ENCODE peak calls at places on chromosome 4, in five cellular contexts. I, V, E, K and D are unnamed samples.

GRCh38 chr4:848307-848691 is 22.4 kb upstream of the CPLX1 start:
- DNase-seq in V (no peak), I (no peak), K (no peak), E (no peak), D (no peak)

GRCh38 chr4:15847746-15848145 is 69.6 kb downstream of the CD38 start:
- DNase-seq in E (no peak), V (no peak), K (no peak), I (no peak), D (no peak)

GRCh38 chr4:147590249-147590920 is 26.8 kb upstream of the TMEM184C start:
- DNase-seq in E (peak), K (peak), V (peak), I (peak), D (peak)

GRCh38 chr4:110510955-110511544 is 35.1 kb downstream of the ENPEP start:
- DNase-seq in E (peak), K (no peak), V (no peak), I (peak), D (peak)

GRCh38 chr4:139606600-139607301 is 50.7 kb upstream of the SETD7 start:
- DNase-seq in I (peak), E (peak), V (no peak), K (no peak), D (no peak)

GRCh38 chr4:55819634-55820033 is at the start of gene EXOC1L:
- DNase-seq in V (no peak), K (no peak), I (no peak), E (peak), D (no peak)

GRCh38 chr4:78612398-78613005 is 60.9 kb downstream of the ANXA3 start:
- DNase-seq in E (peak), K (no peak), I (peak), V (no peak), D (peak)

GRCh38 chr4:101086801-101087586 is 260.3 kb downstream of the PPP3CA start:
- DNase-seq in I (no peak), E (no peak), K (no peak), V (no peak), D (no peak)

GRCh38 chr4:122793811-122794210 is 32.8 kb upstream of the FGF2 start:
- DNase-seq in I (no peak), V (no peak), E (no peak), K (no peak), D (no peak)

GRCh38 chr4:13548059-13548983 is 4.0 kb upstream of the NKX3-2 start:
- DNase-seq in I (no peak), K (no peak), V (no peak), E (no peak), D (no peak)

GRCh38 chr4:127829014-127829413 is 46.9 kb downstream of the HSPA4L start:
- DNase-seq in I (no peak), K (no peak), E (no peak), V (no peak), D (no peak)

GRCh38 chr4:85200106-85200505 is 233.6 kb upstream of the WDFY3 start:
- DNase-seq in K (no peak), I (no peak), V (no peak), E (no peak), D (no peak)

GRCh38 chr4:73661646-73662119 is 41.4 kb upstream of the RASSF6 start:
- DNase-seq in I (peak), K (no peak), E (peak), V (no peak), D (no peak)

GRCh38 chr4:103998752-103999151 is 279.0 kb upstream of the TACR3 start:
- DNase-seq in V (no peak), E (no peak), K (no peak), I (no peak), D (no peak)

GRCh38 chr4:13865871-13866669 is 238.5 kb upstream of the BOD1L1 start:
- DNase-seq in K (no peak), I (peak), V (no peak), E (no peak), D (no peak)

GRCh38 chr4:20403317-20403716 is 151.6 kb downstream of the SLIT2 start:
- DNase-seq in I (no peak), E (no peak), K (no peak), V (no peak), D (no peak)

GRCh38 chr4:95572304-95572991 is 23.7 kb upstream of the UNC5C start:
- DNase-seq in I (no peak), K (peak), V (no peak), E (peak), D (peak)

DNA sequence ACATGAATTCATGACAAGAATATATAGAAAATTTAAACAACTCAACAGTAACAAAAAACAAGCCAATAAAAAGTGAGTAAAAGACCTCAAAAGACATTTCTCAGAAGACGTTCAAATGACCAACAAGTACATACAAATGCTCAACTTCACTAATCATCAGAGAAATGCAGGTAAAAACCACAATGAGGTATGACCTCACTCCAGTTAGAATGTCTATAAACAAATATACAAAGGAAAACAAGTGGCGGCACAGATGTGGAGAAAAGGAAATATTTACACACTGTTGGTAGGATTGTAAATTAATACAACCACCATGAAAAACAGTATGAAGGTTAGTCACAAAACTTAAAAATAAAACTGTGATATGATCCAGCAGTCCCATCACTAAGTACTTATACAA is 1033.1 kb downstream of the RAPGEF2 start:
- DNase-seq in V (no peak), K (no peak), E (no peak), I (no peak), D (no peak)
- TF ChIP-seq CTCF in V (no peak), K (no peak), E (no peak), I (no peak), D (no peak)

DNA sequence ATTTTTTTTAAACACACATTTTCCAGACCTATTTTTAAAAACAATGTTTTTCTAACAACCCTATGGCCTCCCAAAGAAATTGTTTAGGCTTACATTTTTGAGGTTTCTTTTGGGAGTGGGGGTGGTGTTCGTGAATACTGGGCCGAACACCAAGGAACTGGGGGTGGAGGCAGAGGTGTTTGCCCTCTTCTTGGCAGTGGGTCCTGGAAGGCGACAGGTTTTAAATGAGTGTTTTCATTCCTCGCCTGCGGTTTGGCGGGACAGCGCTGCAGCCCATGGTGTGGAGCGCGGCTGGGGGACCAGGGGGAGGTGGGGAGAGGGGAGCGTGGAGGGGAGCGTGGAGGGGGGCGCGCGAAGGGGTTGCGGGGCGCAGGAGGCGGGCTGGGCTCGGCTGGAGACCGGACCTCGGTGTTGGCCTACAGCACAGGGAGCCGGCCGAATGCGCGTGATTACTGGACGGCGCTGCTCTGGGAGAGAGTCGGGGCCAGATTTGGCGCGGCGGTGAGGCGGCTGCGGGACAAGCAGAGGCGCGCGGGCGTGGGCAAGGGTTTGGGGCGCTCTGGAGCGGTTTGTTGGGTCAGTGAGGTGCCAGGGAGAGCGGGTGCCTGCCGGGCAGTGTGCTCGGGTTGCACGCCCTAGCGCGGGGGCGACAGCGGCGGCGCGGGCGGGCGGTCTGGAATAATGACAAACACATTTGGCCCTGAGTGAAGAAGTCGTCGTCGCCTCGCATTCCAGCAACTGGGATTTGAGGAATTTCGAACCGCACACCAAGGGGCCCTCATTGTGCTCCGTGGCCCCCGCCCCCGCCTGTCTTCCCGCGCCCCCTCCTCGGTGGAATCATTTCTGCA is 762 bp downstream of the PDGFRA start:
- DNase-seq in K (no peak), V (no peak), E (peak), I (peak), D (no peak)
- H3K4me3 ChIP-seq in K (peak), V (peak), E (peak), I (peak), D (no peak)

DNA sequence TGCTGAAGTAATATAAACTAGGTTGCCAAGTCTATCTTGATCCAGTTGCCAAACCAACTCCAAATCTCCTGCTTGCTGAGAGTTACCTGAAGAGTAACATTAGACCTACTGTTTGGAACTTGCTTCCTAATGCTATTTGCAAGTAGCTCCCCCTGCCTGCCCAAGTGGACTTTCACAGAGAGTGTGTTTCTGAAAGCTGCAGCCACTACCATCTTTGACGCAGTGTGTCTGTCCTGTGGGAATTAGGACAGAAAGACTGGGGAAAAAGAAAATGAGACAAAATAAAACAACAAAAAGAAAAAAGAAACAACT is 195.0 kb upstream of the HS3ST1 start:
- DNase-seq in I (no peak), K (no peak), E (peak), V (peak), D (peak)
- TF ChIP-seq CTCF in I (no peak), K (no peak), E (peak), V (peak), D (peak)

GRCh38 chr4:74884282-74884681 is 48.6 kb upstream of the PARM1 start:
- DNase-seq in V (no peak), E (no peak), K (no peak), I (no peak), D (no peak)

GRCh38 chr4:74891037-74891436 is 41.9 kb upstream of the PARM1 start:
- DNase-seq in K (no peak), I (no peak), V (no peak), E (no peak), D (no peak)

DNA sequence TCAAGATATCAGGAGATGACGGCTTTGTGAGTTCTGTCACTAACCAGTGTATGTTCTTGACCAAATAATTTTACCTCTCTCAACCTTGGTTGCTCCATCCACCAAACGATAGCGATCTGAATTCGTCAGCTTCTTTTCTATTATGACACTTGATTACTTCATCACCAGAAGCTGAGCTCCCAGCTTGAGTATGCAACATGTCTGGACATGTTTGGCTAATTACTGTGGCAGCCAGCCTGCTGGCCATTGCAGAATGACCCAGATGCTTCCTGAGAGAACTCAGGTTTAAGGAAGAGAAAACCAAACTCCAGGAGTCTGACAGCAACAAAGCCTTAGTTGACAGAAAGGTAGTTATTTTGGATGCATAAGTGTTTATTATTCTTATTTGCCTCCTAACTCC is 46.4 kb upstream of the PARM1 start:
- DNase-seq in E (peak), V (no peak), I (peak), K (no peak), D (peak)
- H3K4me3 ChIP-seq in E (no peak), V (no peak), I (no peak), K (no peak), D (no peak)

GRCh38 chr4:7087036-7087435 is 19.2 kb upstream of the GRPEL1 start:
- DNase-seq in I (no peak), E (no peak), V (no peak), K (no peak), D (no peak)

GRCh38 chr4:7089211-7089964 is 21.5 kb upstream of the GRPEL1 start:
- DNase-seq in I (no peak), K (no peak), V (no peak), E (no peak), D (no peak)

GRCh38 chr4:7083597-7084563 is 16.0 kb upstream of the GRPEL1 start:
- DNase-seq in K (no peak), I (no peak), V (no peak), E (no peak), D (no peak)

GRCh38 chr4:7086384-7086783 is 18.5 kb upstream of the GRPEL1 start:
- DNase-seq in V (no peak), I (no peak), K (no peak), E (no peak), D (no peak)
- TF ChIP-seq CTCF in V (no peak), I (no peak), K (no peak), E (no peak), D (no peak)

GRCh38 chr4:107037188-107037587 is 1.1 kb upstream of the DKK2 start:
- DNase-seq in V (no peak), K (peak), I (peak), E (peak), D (no peak)
- H3K4me3 ChIP-seq in V (no peak), K (peak), I (peak), E (no peak), D (no peak)

DNA sequence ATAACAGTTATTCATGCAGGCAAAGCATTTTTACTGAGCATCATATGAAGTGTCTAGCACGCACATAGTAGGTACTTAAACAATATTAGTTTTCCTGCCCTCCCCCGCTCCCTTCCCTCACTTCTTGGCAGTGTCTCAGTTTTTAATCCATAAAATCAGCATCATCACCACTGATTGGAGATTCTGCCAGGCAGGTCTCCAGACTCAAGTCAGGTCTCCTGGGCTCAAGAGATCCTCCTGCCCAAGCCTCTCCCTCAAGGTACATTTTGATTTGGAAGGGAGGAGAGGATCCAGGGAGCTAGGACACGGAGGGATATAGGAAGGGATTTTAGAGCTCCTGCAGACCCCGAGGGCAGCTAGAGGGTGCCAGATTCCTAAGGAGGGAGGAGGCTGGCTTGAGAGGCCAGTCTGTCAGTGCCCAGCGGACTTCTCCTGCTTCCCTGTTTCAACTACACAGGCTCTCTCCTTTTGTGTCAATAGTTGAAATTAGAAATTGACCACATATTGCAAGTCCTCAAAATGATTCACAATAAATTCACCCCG is 4.4 kb upstream of the FAT1 start:
- DNase-seq in I (peak), E (peak), V (peak), K (no peak), D (no peak)
- TF ChIP-seq CTCF in I (peak), E (peak), V (no peak), K (no peak), D (no peak)

GRCh38 chr4:166279261-166279660 is 406.2 kb downstream of the TLL1 start:
- DNase-seq in I (no peak), V (no peak), K (no peak), E (no peak), D (no peak)
- H3K4me3 ChIP-seq in I (no peak), V (no peak), K (no peak), E (no peak), D (no peak)

GRCh38 chr4:167111622-167112021 is 122.7 kb downstream of the SPOCK3 start:
- DNase-seq in V (no peak), K (no peak), I (no peak), E (no peak), D (no peak)

GRCh38 chr4:167117273-167117672 is 117.0 kb downstream of the SPOCK3 start:
- DNase-seq in K (no peak), E (no peak), I (no peak), V (no peak), D (no peak)

GRCh38 chr4:167119392-167119791 is 114.9 kb downstream of the SPOCK3 start:
- DNase-seq in I (no peak), K (no peak), E (no peak), V (no peak), D (no peak)

GRCh38 chr4:167109859-167110258 is 124.4 kb downstream of the SPOCK3 start:
- DNase-seq in E (no peak), V (no peak), K (no peak), I (no peak), D (no peak)

DNA sequence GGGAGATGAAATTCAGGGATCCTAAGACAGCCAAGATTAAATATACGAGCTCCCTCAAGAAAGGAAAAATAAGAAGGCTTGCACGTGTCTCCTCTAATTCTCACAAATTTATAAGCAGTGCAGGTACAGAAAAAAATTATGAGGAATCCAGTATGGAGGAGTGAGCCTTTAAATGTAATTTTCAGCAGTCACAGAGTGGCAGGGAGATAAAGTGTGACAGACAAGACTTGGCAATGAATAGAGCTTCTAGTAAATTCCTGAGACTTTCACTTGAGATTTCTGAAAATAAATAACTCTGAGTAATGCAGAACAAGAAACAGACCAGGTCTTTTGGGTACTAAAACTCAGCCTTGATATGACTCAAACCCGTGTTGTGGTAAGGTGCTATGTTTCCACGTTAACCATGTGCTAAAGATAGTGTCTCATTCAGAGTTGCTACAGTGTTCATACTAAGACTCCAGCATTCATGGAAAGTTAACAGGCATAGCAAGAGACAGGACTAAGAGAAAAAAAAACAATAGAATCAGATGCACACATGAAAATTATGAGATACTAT is 119.8 kb downstream of the SPOCK3 start:
- DNase-seq in E (no peak), V (no peak), K (no peak), I (no peak), D (no peak)
- TF ChIP-seq CTCF in E (no peak), V (no peak), K (no peak), I (no peak), D (no peak)

DNA sequence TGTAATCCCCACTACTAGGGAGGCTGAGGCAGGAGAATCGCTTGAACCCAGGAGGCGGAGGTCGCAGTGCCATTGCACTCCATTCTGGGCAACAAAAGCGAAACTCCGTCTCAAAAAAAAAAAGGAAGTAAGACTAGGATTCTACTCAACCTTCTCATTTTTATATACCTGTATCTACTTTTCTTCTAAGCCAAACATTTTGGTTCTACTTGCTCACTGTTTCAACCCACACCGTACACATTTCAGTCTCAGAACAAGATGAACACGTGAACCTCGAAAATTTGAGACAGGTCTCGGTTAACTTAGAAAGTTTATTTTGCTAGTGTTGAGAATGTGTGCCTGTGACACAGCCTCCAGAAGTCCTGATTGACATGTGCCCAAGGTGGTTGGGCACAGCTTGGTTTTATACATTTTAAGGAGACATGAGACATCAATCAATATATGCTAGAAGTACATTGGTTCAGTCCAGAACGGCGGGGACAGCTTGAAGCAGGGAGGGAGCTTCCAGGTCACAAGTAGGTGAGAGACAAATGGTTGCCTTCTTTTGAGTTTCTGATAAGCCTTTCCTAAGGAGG is 3.7 kb downstream of the ADD1 start:
- DNase-seq in K (no peak), V (no peak), I (no peak), E (no peak), D (no peak)
- H3K4me3 ChIP-seq in K (no peak), V (no peak), I (no peak), E (no peak), D (no peak)